ENCODE peak calls at places on chromosome 2, in seven cellular contexts. C is uterus, U is right lobe of liver, S is sigmoid colon, A is esophagus muscularis mucosa, J is HepG2, I is body of pancreas. F is an unnamed sample.
A peak's percentile ranks its signal among the peaks of the same experiment; 100 is the strongest.

GRCh38 chr2:30437809-30438548 is 9.1 kb upstream of the LCLAT1 start:
- DNase-seq in C (no peak), U (no peak), S (no peak), A (no peak), J (no peak), I (no peak), F (no peak)

GRCh38 chr2:50491541-50492114 is 540.3 kb downstream of the NRXN1 start:
- DNase-seq in C (no peak), U (no peak), S (no peak), A (no peak), J (peak; percentile 16), I (peak; percentile 25), F (peak; percentile 10)

GRCh38 chr2:181742908-181743722 is 62.8 kb upstream of the NEUROD1 start:
- DNase-seq in C (peak; percentile 39), U (peak; percentile 46), S (no peak), A (no peak), J (peak; percentile 66), I (peak; percentile 68), F (no peak)

GRCh38 chr2:8211384-8211783 is 470.5 kb upstream of the ID2 start:
- DNase-seq in C (no peak), U (no peak), S (no peak), A (no peak), J (peak; percentile 9), I (no peak), F (no peak)

GRCh38 chr2:71385008-71385407 is 53.4 kb downstream of the ZNF638 start:
- DNase-seq in C (no peak), U (no peak), S (no peak), A (no peak), J (no peak), I (no peak), F (no peak)

GRCh38 chr2:235021752-235022151 is 69.9 kb downstream of the SH3BP4 start:
- DNase-seq in C (no peak), U (no peak), S (no peak), A (no peak), J (no peak), I (no peak), F (no peak)

GRCh38 chr2:100882645-100883613 is 63.0 kb downstream of the NPAS2 start:
- DNase-seq in C (no peak), U (peak; percentile 83), S (no peak), A (no peak), J (peak; percentile 96), I (peak; percentile 68), F (no peak)

GRCh38 chr2:164430166-164430783 is 191.0 kb downstream of the GRB14 start:
- DNase-seq in C (no peak), U (no peak), S (no peak), A (no peak), J (peak; percentile 39), I (peak; percentile 33), F (no peak)

GRCh38 chr2:216283038-216283900 is 89.0 kb downstream of the MARCHF4 start:
- DNase-seq in C (no peak), U (no peak), S (no peak), A (no peak), J (peak; percentile 38), I (no peak), F (no peak)

GRCh38 chr2:108588070-108588668 is 53.9 kb downstream of the LIMS1 start:
- DNase-seq in C (no peak), U (no peak), S (no peak), A (no peak), J (no peak), I (peak; percentile 48), F (no peak)
- TF ChIP-seq POLR2A in C (no peak), U (peak; percentile 57), S (no peak), A (no peak), J (no peak), I (no peak), F (no peak)

DNA sequence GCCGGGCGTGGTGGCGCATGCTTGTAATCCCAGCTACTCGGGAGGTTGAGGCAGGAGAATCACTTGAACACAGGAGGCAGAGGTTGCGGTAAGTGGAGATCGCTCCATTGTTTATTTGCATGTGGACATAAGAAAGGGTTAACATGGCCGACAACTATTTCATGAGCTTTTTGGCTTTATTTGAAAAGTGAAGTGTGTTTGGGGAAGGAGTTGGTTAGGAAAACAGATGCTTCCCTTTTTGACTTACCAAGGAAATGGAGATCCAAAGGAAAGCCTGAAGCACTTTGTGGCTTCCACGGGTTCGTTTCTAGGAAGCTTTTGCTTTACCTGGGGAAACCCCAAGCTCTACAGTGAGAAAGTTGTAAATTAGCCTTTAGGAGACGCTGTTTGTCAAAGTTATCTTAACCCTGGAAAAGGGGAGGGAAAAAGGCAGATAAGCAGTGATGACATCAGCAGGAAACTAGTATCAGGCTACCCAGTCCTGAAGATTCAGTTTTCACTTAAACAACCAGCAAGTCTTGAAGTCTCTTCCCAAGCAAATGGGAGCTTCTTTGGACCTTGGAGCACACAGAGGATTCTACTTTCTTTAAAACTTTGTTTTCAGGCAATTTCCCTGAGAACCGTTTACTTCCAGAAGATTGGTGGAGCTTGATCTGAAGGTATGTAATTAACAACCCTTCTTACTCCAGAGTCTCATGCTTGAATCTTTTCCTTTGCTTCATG is at the start of gene CASP10:
- DNase-seq in C (no peak), U (no peak), S (no peak), A (no peak), J (peak; percentile 94), I (peak; percentile 66), F (no peak)
- H3K4me3 ChIP-seq in C (peak within 1 kb of the TSS; percentile 15), U (peak within 1 kb of the TSS; percentile 56), S (peak within 1 kb of the TSS; percentile 12), A (peak within 1 kb of the TSS; percentile 43), J (peak within 1 kb of the TSS; percentile 74), I (peak within 1 kb of the TSS; percentile 28), F (peak within 1 kb of the TSS; percentile 46)

DNA sequence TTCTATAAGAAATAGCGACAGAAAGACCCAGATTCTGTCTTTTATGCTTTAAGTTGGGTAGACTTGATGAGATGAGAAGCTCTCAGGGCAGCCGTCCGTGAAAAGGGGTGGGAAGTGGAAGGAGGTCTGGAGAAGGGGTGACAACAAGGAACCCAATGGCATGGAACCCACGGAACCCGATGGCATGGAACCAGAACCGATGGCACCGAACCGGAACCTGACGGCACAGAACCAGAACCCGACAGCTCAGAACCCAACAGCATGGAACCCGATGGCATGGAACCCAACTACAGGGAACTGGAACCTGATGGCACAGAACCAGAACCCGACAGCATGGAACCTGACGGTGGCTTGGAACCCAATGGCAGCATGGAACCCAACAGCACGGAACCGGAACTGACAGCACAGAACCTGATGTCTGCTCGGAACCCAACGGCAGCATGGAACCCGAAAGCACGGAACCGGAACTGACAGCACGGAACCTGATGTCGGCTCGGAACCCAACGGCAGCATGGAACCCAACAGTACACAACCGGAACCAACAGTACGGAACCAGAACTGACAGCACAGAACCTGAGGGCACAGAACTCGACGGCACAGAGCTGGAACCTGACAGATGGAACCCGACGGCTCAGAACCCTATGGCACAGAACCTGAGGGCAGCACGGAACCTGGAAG is 155.2 kb downstream of the TMEM18 start:
- DNase-seq in C (no peak), U (no peak), S (no peak), A (peak; percentile 90), J (no peak), I (no peak), F (no peak)
- H3K9me3 ChIP-seq in C (no peaks in the 10 kb centered on the region), U (no peaks in the 10 kb centered on the region), S (no peaks in the 10 kb centered on the region), A (no peaks in the 10 kb centered on the region), J (peaks cover 4% of the 10 kb centered on the region), I (no peaks in the 10 kb centered on the region), F (no peaks in the 10 kb centered on the region)

GRCh38 chr2:1744446-1745170 is at the start of gene PXDN:
- DNase-seq in C (peak; percentile 67), U (peak; percentile 49), S (peak; percentile 89), A (no peak), J (no peak), I (no peak), F (peak; percentile 74)
- TF ChIP-seq POLR2A in C (peak; percentile 41), U (peak; percentile 44), S (no peak), A (no peak), J (no peak), I (no peak), F (peak; percentile 72)

DNA sequence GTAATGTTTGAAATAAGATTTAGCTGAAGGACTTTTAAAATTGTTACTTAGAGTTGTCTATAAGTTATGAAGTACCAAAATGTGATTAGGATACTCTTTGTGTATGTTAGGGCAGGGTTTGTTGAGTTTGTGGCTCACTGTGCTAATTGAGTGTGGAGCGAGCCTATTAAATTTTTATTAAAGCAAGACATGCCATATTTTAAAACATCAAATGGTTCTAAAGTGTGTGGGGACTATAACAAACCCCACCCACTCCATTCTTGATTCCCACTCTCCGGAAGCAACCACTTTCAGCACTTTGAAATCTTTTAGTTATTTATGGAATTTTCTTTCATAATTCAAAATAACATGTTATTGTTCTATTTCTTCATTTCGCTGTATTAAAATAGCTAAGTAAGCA is 1.8 kb downstream of the HNMT start:
- DNase-seq in C (no peak), U (no peak), S (no peak), A (no peak), J (no peak), I (no peak), F (no peak)
- H3K4me3 ChIP-seq in C (peak overlapping the region; percentile 45), U (peak overlapping the region; percentile 57), S (no peak overlapping the region), A (peak overlapping the region; percentile 57), J (peak overlapping the region; percentile 82), I (no peak overlapping the region), F (peak overlapping the region; percentile 63)

DNA sequence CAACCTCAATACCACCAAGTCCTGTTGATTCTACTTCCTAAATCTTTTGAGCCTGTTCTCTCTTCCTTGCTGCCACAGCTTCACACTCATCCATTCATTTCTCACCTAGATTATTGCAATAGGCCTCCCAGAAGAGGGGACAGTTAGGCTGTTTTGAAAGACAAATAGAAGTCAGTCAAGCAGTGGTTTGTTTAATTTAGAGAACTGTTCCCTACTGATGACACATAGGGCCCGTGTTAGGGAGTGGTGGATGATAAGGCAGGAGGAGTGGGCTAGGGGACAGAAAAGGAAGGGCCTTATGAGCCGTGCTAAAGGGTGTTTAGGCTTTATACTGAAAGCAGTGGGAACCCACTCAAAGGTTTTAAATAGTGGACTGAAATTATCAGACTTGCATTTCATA is 59.6 kb upstream of the ZFP36L2 start:
- DNase-seq in C (peak; percentile 2), U (no peak), S (no peak), A (no peak), J (peak; percentile 62), I (no peak), F (no peak)
- H3K9me3 ChIP-seq in C (no peaks in the 10 kb centered on the region), U (no peaks in the 10 kb centered on the region), S (no peaks in the 10 kb centered on the region), A (no peaks in the 10 kb centered on the region), J (peaks cover 21% of the 10 kb centered on the region), I (peaks cover 9% of the 10 kb centered on the region), F (peaks cover 7% of the 10 kb centered on the region)

DNA sequence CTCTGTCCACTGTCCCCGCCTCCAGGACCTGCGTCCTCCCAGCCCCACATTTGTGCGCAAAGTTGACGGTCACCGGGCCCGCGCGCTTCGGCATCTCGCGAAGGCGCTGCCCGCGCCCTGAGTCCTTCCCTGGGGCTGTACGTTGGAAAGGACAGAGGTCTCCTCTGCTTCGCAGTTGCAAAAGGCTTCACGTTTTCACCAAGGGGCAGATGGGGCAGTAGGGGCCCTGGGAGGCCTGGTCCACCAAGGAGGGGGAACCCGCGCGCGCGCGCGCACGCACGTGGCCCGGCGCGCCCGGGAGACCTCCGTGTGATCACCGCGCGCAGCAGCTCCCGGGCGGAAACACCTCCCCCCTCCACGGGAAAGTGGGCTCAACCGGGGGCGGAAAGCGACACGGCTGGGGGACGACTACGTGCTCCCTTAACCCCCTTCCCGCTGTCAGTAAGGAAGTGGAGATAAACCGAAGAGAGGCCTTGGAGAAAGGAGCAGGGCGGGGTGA is 21.9 kb downstream of the TEX44 start:
- DNase-seq in C (peak; percentile 70), U (no peak), S (no peak), A (no peak), J (no peak), I (no peak), F (peak; percentile 71)
- TF ChIP-seq POLR2A in C (no peak), U (peak; percentile 9), S (peak; percentile 54), A (no peak), J (no peak), I (no peak), F (no peak)

F was measured in heart left ventricle.